ENCODE peak calls at places on chromosomes 16 and 17, in six cellular contexts. H, F, P, E, L and U are unnamed samples.

GRCh38 chr17:21094298-21094704 is 32.5 kb upstream of the DHRS7B start:
- DNase-seq in H (no peak), F (no peak), P (no peak), E (no peak), L (no peak), U (no peak)

GRCh38 chr16:53848950-53849349 is 145.0 kb downstream of the FTO start:
- DNase-seq in H (no peak), F (no peak), P (no peak), E (no peak), L (no peak), U (no peak)

GRCh38 chr17:46190763-46191162 is 2.5 kb downstream of the KANSL1 start:
- DNase-seq in H (no peak), F (no peak), P (no peak), E (no peak), L (no peak), U (no peak)

GRCh38 chr17:63631626-63632025 is 9.4 kb downstream of the MAP3K3 start:
- DNase-seq in H (no peak), F (no peak), P (no peak), E (no peak), L (no peak), U (no peak)

GRCh38 chr17:64081802-64082799 is 47.8 kb downstream of the ERN1 start:
- DNase-seq in H (no peak), F (peak; percentile 69), P (peak; percentile 65), E (no peak), L (no peak), U (no peak)

GRCh38 chr17:41480136-41480535 is 815 bp downstream of the KRT35 start:
- DNase-seq in H (no peak), F (no peak), P (no peak), E (no peak), L (no peak), U (no peak)

GRCh38 chr16:13996778-13997288 is 74.3 kb upstream of the MRTFB start:
- DNase-seq in H (no peak), F (no peak), P (no peak), E (no peak), L (no peak), U (no peak)

GRCh38 chr16:59274141-59274540 is 540.0 kb upstream of the GOT2 start:
- DNase-seq in H (no peak), F (no peak), P (no peak), E (no peak), L (no peak), U (no peak)

GRCh38 chr17:76469076-76469990 is 1.9 kb downstream of the AANAT start:
- DNase-seq in H (no peak), F (no peak), P (no peak), E (no peak), L (no peak), U (no peak)

GRCh38 chr16:49920397-49920796 is 64.5 kb upstream of the ZNF423 start:
- DNase-seq in H (no peak), F (no peak), P (no peak), E (no peak), L (peak; percentile 17), U (no peak)

GRCh38 chr17:4998666-4999428 is 1.1 kb downstream of the KIF1C start:
- DNase-seq in H (peak; percentile 17), F (peak; percentile 63), P (peak; percentile 53), E (no peak), L (no peak), U (no peak)

GRCh38 chr16:85302018-85302847 is 190.0 kb upstream of the CIBAR2 start:
- DNase-seq in H (no peak), F (peak; percentile 35), P (no peak), E (no peak), L (no peak), U (no peak)

GRCh38 chr17:43554857-43555256 is 8.7 kb upstream of the ETV4 start:
- DNase-seq in H (no peak), F (no peak), P (no peak), E (no peak), L (no peak), U (no peak)

GRCh38 chr17:7204828-7205461 is 14.7 kb downstream of the DLG4 start:
- DNase-seq in H (peak; percentile 98), F (peak; percentile 89), P (peak; percentile 96), E (peak; percentile 94), L (peak; percentile 94), U (peak; percentile 88)

GRCh38 chr16:67672739-67673662 is 6.4 kb downstream of the C16orf86 start:
- DNase-seq in H (peak; percentile 79), F (peak; percentile 91), P (peak; percentile 74), E (peak; percentile 80), L (peak; percentile 83), U (no peak)

GRCh38 chr16:1645914-1646525 is 32.1 kb upstream of the JPT2 start:
- DNase-seq in H (no peak), F (no peak), P (peak; percentile 59), E (no peak), L (no peak), U (peak; percentile 12)

GRCh38 chr16:50684823-50685455 is 3.8 kb upstream of the SNX20 start:
- DNase-seq in H (no peak), F (no peak), P (peak; percentile 80), E (no peak), L (no peak), U (no peak)

GRCh38 chr17:55734128-55734781 is 11.6 kb upstream of the TMEM100 start:
- DNase-seq in H (peak; percentile 33), F (no peak), P (peak; percentile 38), E (no peak), L (no peak), U (no peak)

GRCh38 chr16:67594956-67595355 is 32.6 kb downstream of the CTCF start:
- DNase-seq in H (no peak), F (peak; percentile 28), P (peak; percentile 29), E (no peak), L (no peak), U (no peak)

GRCh38 chr17:79125503-79125902 is 50.9 kb downstream of the ENGASE start:
- DNase-seq in H (no peak), F (no peak), P (no peak), E (no peak), L (no peak), U (no peak)

GRCh38 chr16:46822270-46822669 is 8.7 kb downstream of the C16orf87 start:
- DNase-seq in H (no peak), F (peak; percentile 44), P (peak; percentile 74), E (no peak), L (no peak), U (no peak)

GRCh38 chr17:73485130-73485529 is 159.1 kb downstream of the SDK2 start:
- DNase-seq in H (no peak), F (no peak), P (no peak), E (no peak), L (no peak), U (no peak)

GRCh38 chr17:11638700-11639265 is 40.5 kb downstream of the DNAH9 start:
- DNase-seq in H (no peak), F (no peak), P (no peak), E (no peak), L (no peak), U (no peak)

GRCh38 chr17:69960755-69961154 is 114.3 kb upstream of the KCNJ16 start:
- DNase-seq in H (no peak), F (no peak), P (no peak), E (no peak), L (peak; percentile 66), U (no peak)

GRCh38 chr16:69917739-69918138 is 33.4 kb upstream of the CLEC18A start:
- DNase-seq in H (peak; percentile 51), F (peak; percentile 90), P (no peak), E (no peak), L (peak; percentile 86), U (no peak)